ENCODE peak calls at places on chromosomes 5 and 9, in ten cellular contexts. C, V, T, F, U, J, S, Z, O and I are unnamed samples.

GRCh38 chr9:135883410-135884089 is 23.8 kb downstream of the CAMSAP1 start:
- DNase-seq in C (no peak), V (no peak), T (no peak), F (no peak), U (no peak), J (peak; percentile 66), S (no peak), Z (no peak), O (peak; percentile 37), I (no peak)

GRCh38 chr9:115674091-115674490 is 479.5 kb upstream of the PAPPA start:
- DNase-seq in C (no peak), V (no peak), T (no peak), F (no peak), U (no peak), J (no peak), S (no peak), Z (no peak), O (no peak), I (no peak)

GRCh38 chr5:39531299-39531698 is 106.5 kb upstream of the DAB2 start:
- DNase-seq in C (no peak), V (no peak), T (no peak), F (no peak), U (no peak), J (no peak), S (no peak), Z (no peak), O (no peak), I (no peak)

GRCh38 chr5:101678494-101679193 is 617.4 kb downstream of the SLCO4C1 start:
- DNase-seq in C (no peak), V (peak; percentile 12), T (peak; percentile 83), F (peak; percentile 18), U (peak; percentile 25), J (peak; percentile 43), S (peak; percentile 28), Z (peak; percentile 27), O (peak; percentile 46), I (peak; percentile 41)

GRCh38 chr5:43623048-43623447 is 20.1 kb downstream of the NNT start:
- DNase-seq in C (no peak), V (no peak), T (no peak), F (no peak), U (no peak), J (no peak), S (no peak), Z (no peak), O (no peak), I (no peak)

GRCh38 chr9:127027694-127028093 is 94.7 kb downstream of the ANGPTL2 start:
- DNase-seq in C (no peak), V (no peak), T (no peak), F (no peak), U (no peak), J (no peak), S (no peak), Z (no peak), O (no peak), I (no peak)

GRCh38 chr5:142506756-142507155 is 179.1 kb downstream of the FGF1 start:
- DNase-seq in C (no peak), V (no peak), T (no peak), F (no peak), U (no peak), J (no peak), S (no peak), Z (no peak), O (no peak), I (no peak)

GRCh38 chr9:21770877-21771560 is 31.4 kb upstream of the MTAP start:
- DNase-seq in C (no peak), V (no peak), T (no peak), F (no peak), U (no peak), J (no peak), S (no peak), Z (no peak), O (no peak), I (no peak)

GRCh38 chr5:10424124-10424731 is 17.5 kb upstream of the ROPN1L start:
- DNase-seq in C (no peak), V (no peak), T (no peak), F (no peak), U (peak; percentile 46), J (peak; percentile 43), S (no peak), Z (no peak), O (peak; percentile 64), I (no peak)

GRCh38 chr5:6804766-6805165 is 91.5 kb downstream of the TENT4A start:
- DNase-seq in C (no peak), V (no peak), T (no peak), F (no peak), U (no peak), J (no peak), S (no peak), Z (no peak), O (no peak), I (no peak)

GRCh38 chr9:35908484-35909125 is 685 bp upstream of the SPAAR start:
- DNase-seq in C (no peak), V (peak; percentile 33), T (peak; percentile 53), F (no peak), U (no peak), J (no peak), S (no peak), Z (no peak), O (no peak), I (no peak)

GRCh38 chr9:134172198-134173126 is 8.1 kb upstream of the RNU6ATAC start:
- DNase-seq in C (no peak), V (peak; percentile 71), T (no peak), F (no peak), U (no peak), J (no peak), S (no peak), Z (no peak), O (no peak), I (no peak)

GRCh38 chr9:8451146-8451545 is 651.6 kb upstream of the DMAC1 start:
- DNase-seq in C (no peak), V (no peak), T (no peak), F (no peak), U (no peak), J (no peak), S (no peak), Z (no peak), O (no peak), I (no peak)

GRCh38 chr5:5886812-5887486 is 464.5 kb downstream of the ICE1 start:
- DNase-seq in C (peak; percentile 77), V (peak; percentile 17), T (no peak), F (peak; percentile 12), U (peak; percentile 63), J (peak; percentile 33), S (peak; percentile 35), Z (peak; percentile 50), O (peak; percentile 51), I (peak; percentile 51)

GRCh38 chr5:76716456-76717157 is 681 bp downstream of the F2R start:
- DNase-seq in C (no peak), V (peak; percentile 38), T (no peak), F (peak; percentile 18), U (no peak), J (peak; percentile 56), S (no peak), Z (no peak), O (no peak), I (no peak)

GRCh38 chr5:163373401-163374066 is 63.9 kb upstream of the CCNG1 start:
- DNase-seq in C (no peak), V (no peak), T (no peak), F (no peak), U (no peak), J (no peak), S (no peak), Z (no peak), O (no peak), I (no peak)

GRCh38 chr5:143011621-143012020 is 241.4 kb downstream of the ARHGAP26 start:
- DNase-seq in C (no peak), V (no peak), T (no peak), F (no peak), U (no peak), J (no peak), S (no peak), Z (no peak), O (no peak), I (no peak)

GRCh38 chr5:1045960-1046560 is 37.5 kb downstream of the NKD2 start:
- DNase-seq in C (no peak), V (no peak), T (no peak), F (no peak), U (no peak), J (no peak), S (no peak), Z (no peak), O (no peak), I (no peak)

GRCh38 chr9:130555968-130556367 is 23.4 kb upstream of the FUBP3 start:
- DNase-seq in C (no peak), V (no peak), T (no peak), F (no peak), U (no peak), J (no peak), S (no peak), Z (no peak), O (no peak), I (no peak)

GRCh38 chr5:147773587-147773986 is 8.9 kb downstream of the JAKMIP2 start:
- DNase-seq in C (no peak), V (no peak), T (no peak), F (no peak), U (no peak), J (no peak), S (no peak), Z (no peak), O (no peak), I (no peak)
- H3K4me1 ChIP-seq in C (no peaks in the 10 kb centered on the region), V (no peaks in the 10 kb centered on the region), T (no peaks in the 10 kb centered on the region), F (no peaks in the 10 kb centered on the region), U (no peaks in the 10 kb centered on the region), J (no peaks in the 10 kb centered on the region), S (no peaks in the 10 kb centered on the region), Z (no peaks in the 10 kb centered on the region), O (no peaks in the 10 kb centered on the region), I (no peaks in the 10 kb centered on the region)

GRCh38 chr5:120207139-120207538 is 257.0 kb upstream of the PRR16 start:
- DNase-seq in C (no peak), V (no peak), T (no peak), F (no peak), U (no peak), J (no peak), S (no peak), Z (no peak), O (no peak), I (no peak)
- TF ChIP-seq CTCF in C (no peak), V (no peak), T (no peak), F (no peak), U (no peak), J (no peak), S (no peak), Z (no peak), O (no peak), I (no peak)

GRCh38 chr5:141175933-141176332 is 1.7 kb upstream of the PCDHB8 start:
- DNase-seq in C (no peak), V (no peak), T (no peak), F (no peak), U (no peak), J (no peak), S (no peak), Z (no peak), O (no peak), I (no peak)
- H3K9me3 ChIP-seq in C (peaks cover 7% of the 10 kb centered on the region), V (no peaks in the 10 kb centered on the region), T (peaks cover 56% of the 10 kb centered on the region), F (no peaks in the 10 kb centered on the region), U (peaks cover 18% of the 10 kb centered on the region), J (no peaks in the 10 kb centered on the region), S (no peaks in the 10 kb centered on the region), Z (peaks cover 62% of the 10 kb centered on the region), O (no peaks in the 10 kb centered on the region), I (peaks cover 28% of the 10 kb centered on the region)

GRCh38 chr9:123657099-123657498 is 272.8 kb downstream of the DENND1A start:
- DNase-seq in C (no peak), V (no peak), T (no peak), F (no peak), U (no peak), J (no peak), S (no peak), Z (no peak), O (no peak), I (no peak)
- H3K4me1 ChIP-seq in C (no peaks in the 10 kb centered on the region), V (no peaks in the 10 kb centered on the region), T (no peaks in the 10 kb centered on the region), F (no peaks in the 10 kb centered on the region), U (no peaks in the 10 kb centered on the region), J (no peaks in the 10 kb centered on the region), S (no peaks in the 10 kb centered on the region), Z (peaks cover 12% of the 10 kb centered on the region), O (peaks cover 27% of the 10 kb centered on the region), I (no peaks in the 10 kb centered on the region)